ENCODE peak calls at places on chromosomes 11 and 22, in eight cellular contexts. One of them, this sample, is unnamed.

GRCh38 chr11:122100222-122101080 is 15.6 kb downstream of the BLID start:
- DNase-seq in neural progenitor cell: peak; percentile 74
- DNase-seq in GM23248: peak; percentile 85
- DNase-seq in PC-3: no peak
- DNase-seq in hepatocyte: peak; percentile 54
- DNase-seq in HCT116: no peak
- DNase-seq in GM23338: peak; percentile 74
- DNase-seq in MM.1S: no peak
- DNase-seq in this sample: no peak

GRCh38 chr11:125085301-125086081 is 22.4 kb downstream of the SLC37A2 start:
- DNase-seq in neural progenitor cell: no peak
- DNase-seq in GM23248: no peak
- DNase-seq in PC-3: no peak
- DNase-seq in hepatocyte: no peak
- DNase-seq in HCT116: no peak
- DNase-seq in GM23338: peak; percentile 60
- DNase-seq in MM.1S: no peak
- DNase-seq in this sample: no peak

GRCh38 chr11:30346068-30346688 is 23.3 kb downstream of the ARL14EP start:
- DNase-seq in neural progenitor cell: peak; percentile 82
- DNase-seq in GM23248: peak; percentile 74
- DNase-seq in PC-3: peak; percentile 64
- DNase-seq in hepatocyte: peak; percentile 87
- DNase-seq in HCT116: peak; percentile 15
- DNase-seq in GM23338: peak; percentile 83
- DNase-seq in MM.1S: peak; percentile 72
- DNase-seq in this sample: peak; percentile 81

GRCh38 chr11:45921561-45922424 is 663 bp upstream of the LARGE2 start:
- DNase-seq in neural progenitor cell: peak; percentile 88
- DNase-seq in GM23248: no peak
- DNase-seq in PC-3: peak; percentile 53
- DNase-seq in hepatocyte: peak; percentile 82
- DNase-seq in HCT116: no peak
- DNase-seq in GM23338: peak; percentile 98
- DNase-seq in MM.1S: peak; percentile 75
- DNase-seq in this sample: peak; percentile 35

GRCh38 chr11:22785251-22785650 is 44.4 kb downstream of the SVIP start:
- DNase-seq in neural progenitor cell: no peak
- DNase-seq in GM23248: peak; percentile 61
- DNase-seq in PC-3: peak; percentile 4
- DNase-seq in hepatocyte: no peak
- DNase-seq in HCT116: no peak
- DNase-seq in GM23338: no peak
- DNase-seq in MM.1S: no peak
- DNase-seq in this sample: no peak

GRCh38 chr11:124717786-124718634 is 21.7 kb upstream of the NRGN start:
- DNase-seq in neural progenitor cell: peak; percentile 73
- DNase-seq in GM23248: peak; percentile 50
- DNase-seq in PC-3: peak; percentile 52
- DNase-seq in hepatocyte: peak; percentile 15
- DNase-seq in HCT116: no peak
- DNase-seq in GM23338: peak; percentile 66
- DNase-seq in MM.1S: peak; percentile 12
- DNase-seq in this sample: no peak

GRCh38 chr22:47351836-47352579 is 589.6 kb downstream of the TBC1D22A start:
- DNase-seq in neural progenitor cell: no peak
- DNase-seq in GM23248: no peak
- DNase-seq in PC-3: no peak
- DNase-seq in hepatocyte: no peak
- DNase-seq in HCT116: no peak
- DNase-seq in GM23338: no peak
- DNase-seq in MM.1S: no peak
- DNase-seq in this sample: no peak

GRCh38 chr11:61837411-61838005 is 9.4 kb downstream of the FADS2 start:
- DNase-seq in neural progenitor cell: no peak
- DNase-seq in GM23248: no peak
- DNase-seq in PC-3: no peak
- DNase-seq in hepatocyte: no peak
- DNase-seq in HCT116: no peak
- DNase-seq in GM23338: no peak
- DNase-seq in MM.1S: no peak
- DNase-seq in this sample: no peak

GRCh38 chr11:35364101-35364780 is 55.1 kb downstream of the SLC1A2 start:
- DNase-seq in neural progenitor cell: peak; percentile 13
- DNase-seq in GM23248: peak; percentile 97
- DNase-seq in PC-3: peak; percentile 87
- DNase-seq in hepatocyte: peak; percentile 51
- DNase-seq in HCT116: peak; percentile 29
- DNase-seq in GM23338: no peak
- DNase-seq in MM.1S: no peak
- DNase-seq in this sample: no peak

GRCh38 chr22:32501797-32502290 is 27.2 kb downstream of the FBXO7 start:
- DNase-seq in neural progenitor cell: no peak
- DNase-seq in GM23248: peak; percentile 25
- DNase-seq in PC-3: no peak
- DNase-seq in hepatocyte: no peak
- DNase-seq in HCT116: no peak
- DNase-seq in GM23338: no peak
- DNase-seq in MM.1S: no peak
- DNase-seq in this sample: no peak

GRCh38 chr22:19822301-19823117 is 32.2 kb downstream of the GNB1L start:
- DNase-seq in neural progenitor cell: no peak
- DNase-seq in GM23248: no peak
- DNase-seq in PC-3: no peak
- DNase-seq in hepatocyte: peak; percentile 3
- DNase-seq in HCT116: no peak
- DNase-seq in GM23338: no peak
- DNase-seq in MM.1S: no peak
- DNase-seq in this sample: no peak

GRCh38 chr11:48088682-48089050 is 108.3 kb downstream of the PTPRJ start:
- DNase-seq in neural progenitor cell: no peak
- DNase-seq in GM23248: no peak
- DNase-seq in PC-3: no peak
- DNase-seq in hepatocyte: no peak
- DNase-seq in HCT116: no peak
- DNase-seq in GM23338: no peak
- DNase-seq in MM.1S: no peak
- DNase-seq in this sample: no peak

GRCh38 chr22:45155050-45155840 is 8.5 kb upstream of the NUP50 start:
- DNase-seq in neural progenitor cell: no peak
- DNase-seq in GM23248: peak; percentile 57
- DNase-seq in PC-3: no peak
- DNase-seq in hepatocyte: no peak
- DNase-seq in HCT116: no peak
- DNase-seq in GM23338: no peak
- DNase-seq in MM.1S: no peak
- DNase-seq in this sample: no peak

GRCh38 chr11:13963949-13964770 is 1.6 kb downstream of the SPON1 start:
- DNase-seq in neural progenitor cell: peak; percentile 75
- DNase-seq in GM23248: peak; percentile 42
- DNase-seq in PC-3: peak; percentile 43
- DNase-seq in hepatocyte: peak; percentile 60
- DNase-seq in HCT116: no peak
- DNase-seq in GM23338: peak; percentile 55
- DNase-seq in MM.1S: no peak
- DNase-seq in this sample: no peak

GRCh38 chr22:49205401-49205800 is 622.3 kb downstream of the BRD1 start:
- DNase-seq in neural progenitor cell: no peak
- DNase-seq in GM23248: no peak
- DNase-seq in PC-3: no peak
- DNase-seq in hepatocyte: no peak
- DNase-seq in HCT116: no peak
- DNase-seq in GM23338: no peak
- DNase-seq in MM.1S: no peak
- DNase-seq in this sample: no peak

GRCh38 chr22:49208768-49209252 is 618.9 kb downstream of the BRD1 start:
- DNase-seq in neural progenitor cell: peak; percentile 81
- DNase-seq in GM23248: no peak
- DNase-seq in PC-3: no peak
- DNase-seq in hepatocyte: peak; percentile 29
- DNase-seq in HCT116: no peak
- DNase-seq in GM23338: no peak
- DNase-seq in MM.1S: peak; percentile 8
- DNase-seq in this sample: peak; percentile 7

GRCh38 chr22:49208003-49208402 is 619.7 kb downstream of the BRD1 start:
- DNase-seq in neural progenitor cell: no peak
- DNase-seq in GM23248: no peak
- DNase-seq in PC-3: no peak
- DNase-seq in hepatocyte: no peak
- DNase-seq in HCT116: no peak
- DNase-seq in GM23338: no peak
- DNase-seq in MM.1S: no peak
- DNase-seq in this sample: no peak

GRCh38 chr22:49206281-49206680 is 621.4 kb downstream of the BRD1 start:
- DNase-seq in neural progenitor cell: no peak
- DNase-seq in GM23248: no peak
- DNase-seq in PC-3: no peak
- DNase-seq in hepatocyte: no peak
- DNase-seq in HCT116: no peak
- DNase-seq in GM23338: no peak
- DNase-seq in MM.1S: no peak
- DNase-seq in this sample: no peak

DNA sequence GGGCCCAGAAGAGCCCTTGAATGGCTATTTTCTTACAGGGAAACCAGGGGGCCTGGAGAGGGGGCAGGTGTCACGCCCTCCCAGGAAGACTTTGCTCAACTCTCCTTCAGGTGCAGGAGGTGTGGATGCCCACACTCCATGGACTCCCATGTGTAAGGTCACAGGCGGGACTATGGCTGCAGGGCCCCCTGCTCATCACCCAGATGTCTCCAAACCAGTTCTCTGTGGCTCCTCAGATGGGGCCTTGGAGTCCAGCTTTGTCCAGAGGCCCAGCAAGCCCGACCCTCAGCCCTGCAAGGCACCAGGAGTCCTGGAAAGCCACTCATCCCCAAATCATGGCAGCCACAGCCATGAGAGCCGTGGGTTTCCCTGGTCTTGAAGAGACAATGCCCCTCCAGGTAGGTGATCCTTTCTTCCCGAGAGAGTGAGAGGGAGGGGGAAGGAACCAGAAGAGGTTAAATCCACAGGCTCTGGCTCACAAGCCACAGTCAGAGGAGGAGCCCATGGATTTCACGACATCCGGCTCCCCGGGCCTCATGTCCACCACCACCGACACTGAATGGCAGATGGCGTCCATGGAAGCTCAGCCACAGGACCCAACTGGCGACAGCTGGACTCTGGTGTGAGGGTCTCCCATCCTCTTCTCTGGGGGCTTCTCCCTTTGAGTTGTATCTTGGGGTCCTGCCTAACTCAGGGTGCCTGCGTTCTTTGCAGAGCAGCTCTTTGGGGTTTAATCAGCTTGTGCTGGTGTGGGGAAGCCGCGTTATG is 620.5 kb downstream of the BRD1 start:
- DNase-seq in neural progenitor cell: no peak
- DNase-seq in GM23248: no peak
- DNase-seq in PC-3: no peak
- DNase-seq in hepatocyte: no peak
- DNase-seq in HCT116: no peak
- DNase-seq in GM23338: no peak
- DNase-seq in MM.1S: no peak
- DNase-seq in this sample: no peak
- TF ChIP-seq EZH2phosphoT487 in neural progenitor cell: no peak
- TF ChIP-seq EZH2phosphoT487 in GM23248: no peak
- TF ChIP-seq EZH2phosphoT487 in PC-3: no peak
- TF ChIP-seq EZH2phosphoT487 in hepatocyte: no peak
- TF ChIP-seq EZH2phosphoT487 in HCT116: no peak
- TF ChIP-seq EZH2phosphoT487 in GM23338: no peak
- TF ChIP-seq EZH2phosphoT487 in MM.1S: no peak
- TF ChIP-seq EZH2phosphoT487 in this sample: no peak

GRCh38 chr11:68999093-68999747 is 13.8 kb downstream of the MRGPRF start:
- DNase-seq in neural progenitor cell: no peak
- DNase-seq in GM23248: no peak
- DNase-seq in PC-3: no peak
- DNase-seq in hepatocyte: no peak
- DNase-seq in HCT116: no peak
- DNase-seq in GM23338: no peak
- DNase-seq in MM.1S: no peak
- DNase-seq in this sample: no peak

GRCh38 chr11:68996376-68997123 is 15.8 kb upstream of the MRGPRD start:
- DNase-seq in neural progenitor cell: no peak
- DNase-seq in GM23248: no peak
- DNase-seq in PC-3: no peak
- DNase-seq in hepatocyte: no peak
- DNase-seq in HCT116: no peak
- DNase-seq in GM23338: no peak
- DNase-seq in MM.1S: no peak
- DNase-seq in this sample: no peak

GRCh38 chr11:68997124-68997994 is 15.7 kb downstream of the MRGPRF start:
- DNase-seq in neural progenitor cell: no peak
- DNase-seq in GM23248: no peak
- DNase-seq in PC-3: no peak
- DNase-seq in hepatocyte: no peak
- DNase-seq in HCT116: no peak
- DNase-seq in GM23338: no peak
- DNase-seq in MM.1S: no peak
- DNase-seq in this sample: no peak

GRCh38 chr11:68997995-68998348 is 15.1 kb downstream of the MRGPRF start:
- DNase-seq in neural progenitor cell: no peak
- DNase-seq in GM23248: no peak
- DNase-seq in PC-3: no peak
- DNase-seq in hepatocyte: no peak
- DNase-seq in HCT116: no peak
- DNase-seq in GM23338: no peak
- DNase-seq in MM.1S: no peak
- DNase-seq in this sample: no peak

GRCh38 chr11:68998390-68998911 is 14.6 kb downstream of the MRGPRF start:
- DNase-seq in neural progenitor cell: no peak
- DNase-seq in GM23248: peak; percentile 15
- DNase-seq in PC-3: peak; percentile 25
- DNase-seq in hepatocyte: peak; percentile 70
- DNase-seq in HCT116: no peak
- DNase-seq in GM23338: no peak
- DNase-seq in MM.1S: no peak
- DNase-seq in this sample: no peak
- H3K4me1 ChIP-seq in neural progenitor cell: no peaks in the 10 kb centered on the region
- H3K4me1 ChIP-seq in GM23248: peaks cover 12% of the 10 kb centered on the region
- H3K4me1 ChIP-seq in PC-3: no peaks in the 10 kb centered on the region
- H3K4me1 ChIP-seq in hepatocyte: no peaks in the 10 kb centered on the region
- H3K4me1 ChIP-seq in HCT116: no peaks in the 10 kb centered on the region
- H3K4me1 ChIP-seq in GM23338: no peaks in the 10 kb centered on the region
- H3K4me1 ChIP-seq in MM.1S: no peaks in the 10 kb centered on the region
- H3K4me1 ChIP-seq in this sample: no peaks in the 10 kb centered on the region

GRCh38 chr11:73004088-73004487 is 138.0 kb downstream of the FCHSD2 start:
- DNase-seq in neural progenitor cell: no peak
- DNase-seq in GM23248: no peak
- DNase-seq in PC-3: no peak
- DNase-seq in hepatocyte: no peak
- DNase-seq in HCT116: no peak
- DNase-seq in GM23338: no peak
- DNase-seq in MM.1S: no peak
- DNase-seq in this sample: no peak
- H3K79me2 ChIP-seq in neural progenitor cell: no peaks in the 10 kb centered on the region
- H3K79me2 ChIP-seq in GM23248: no peaks in the 10 kb centered on the region
- H3K79me2 ChIP-seq in PC-3: no peaks in the 10 kb centered on the region
- H3K79me2 ChIP-seq in hepatocyte: no peaks in the 10 kb centered on the region
- H3K79me2 ChIP-seq in HCT116: no peaks in the 10 kb centered on the region
- H3K79me2 ChIP-seq in GM23338: no peaks in the 10 kb centered on the region
- H3K79me2 ChIP-seq in MM.1S: peaks cover 48% of the 10 kb centered on the region
- H3K79me2 ChIP-seq in this sample: peaks cover 87% of the 10 kb centered on the region

GRCh38 chr11:78526497-78527146 is 48.0 kb downstream of the NARS2 start:
- DNase-seq in neural progenitor cell: no peak
- DNase-seq in GM23248: no peak
- DNase-seq in PC-3: no peak
- DNase-seq in hepatocyte: no peak
- DNase-seq in HCT116: no peak
- DNase-seq in GM23338: no peak
- DNase-seq in MM.1S: no peak
- DNase-seq in this sample: no peak

GRCh38 chr11:78525720-78526119 is 48.9 kb downstream of the NARS2 start:
- DNase-seq in neural progenitor cell: no peak
- DNase-seq in GM23248: no peak
- DNase-seq in PC-3: no peak
- DNase-seq in hepatocyte: no peak
- DNase-seq in HCT116: no peak
- DNase-seq in GM23338: no peak
- DNase-seq in MM.1S: no peak
- DNase-seq in this sample: no peak
- TF ChIP-seq EZH2phosphoT487 in neural progenitor cell: no peak
- TF ChIP-seq EZH2phosphoT487 in GM23248: no peak
- TF ChIP-seq EZH2phosphoT487 in PC-3: no peak
- TF ChIP-seq EZH2phosphoT487 in hepatocyte: no peak
- TF ChIP-seq EZH2phosphoT487 in HCT116: no peak
- TF ChIP-seq EZH2phosphoT487 in GM23338: no peak
- TF ChIP-seq EZH2phosphoT487 in MM.1S: no peak
- TF ChIP-seq EZH2phosphoT487 in this sample: no peak

This sample was measured in OCI-LY7.